ENCODE peak calls at places on chromosomes 12 and 14, in six cellular contexts. V is H1, T is GM23338, X is HCT116, O is stomach, A is suprapubic skin. H is an unnamed sample. For H3K4me1, the result is how much of the 10 kb centered on the place peaks cover.

GRCh38 chr14:98931911-98932310 is 340.1 kb downstream of the BCL11B start:
- DNase-seq in X (no peak), T (no peak), A (peak), O (peak), V (no peak), H (peak)

GRCh38 chr12:122072031-122072970 is 6.3 kb upstream of the MLXIP start:
- DNase-seq in O (peak), T (no peak), A (no peak), X (no peak), V (no peak), H (no peak)

GRCh38 chr12:125249932-125250331 is 184.7 kb downstream of the AACS start:
- DNase-seq in O (no peak), V (no peak), A (no peak), T (no peak), X (no peak), H (no peak)

GRCh38 chr14:41604793-41605534 is 1.7 kb upstream of the LRFN5 start:
- DNase-seq in O (no peak), X (no peak), T (peak), V (no peak), A (no peak), H (no peak)

GRCh38 chr14:102146423-102146822 is 6.7 kb downstream of the WDR20 start:
- DNase-seq in V (no peak), O (no peak), T (no peak), X (no peak), A (no peak), H (no peak)

GRCh38 chr12:131795688-131796410 is 32.3 kb upstream of the MMP17 start:
- DNase-seq in T (peak), X (no peak), O (no peak), A (no peak), V (peak), H (no peak)

GRCh38 chr12:92676710-92677109 is 26.1 kb upstream of the PLEKHG7 start:
- DNase-seq in O (no peak), T (no peak), X (no peak), V (no peak), A (no peak), H (no peak)

GRCh38 chr12:5511644-5512584 is 80.0 kb downstream of the NTF3 start:
- DNase-seq in V (peak), T (peak), O (no peak), X (peak), A (peak), H (peak)

GRCh38 chr14:61296707-61297502 is 15.8 kb upstream of the TMEM30B start:
- DNase-seq in V (no peak), A (no peak), T (peak), O (no peak), X (peak), H (no peak)

GRCh38 chr12:6352198-6353173 is 10.6 kb upstream of the TNFRSF1A start:
- DNase-seq in A (no peak), T (no peak), V (no peak), O (no peak), X (no peak), H (no peak)

GRCh38 chr12:91423336-91424050 is 240.9 kb upstream of the DCN start:
- DNase-seq in V (no peak), A (no peak), T (peak), X (no peak), O (no peak), H (no peak)

GRCh38 chr12:23473071-23473470 is 476.4 kb downstream of the SOX5 start:
- DNase-seq in V (no peak), T (no peak), A (no peak), X (no peak), O (no peak), H (no peak)

GRCh38 chr12:103138538-103138937 is 181.1 kb downstream of the ASCL1 start:
- DNase-seq in V (no peak), X (no peak), O (no peak), A (no peak), T (no peak), H (no peak)

GRCh38 chr12:42785944-42786343 is 196.4 kb upstream of the PRICKLE1 start:
- DNase-seq in A (no peak), V (no peak), O (no peak), T (no peak), X (no peak), H (no peak)

GRCh38 chr14:74508292-74508731 is 14.7 kb downstream of the ISCA2 start:
- DNase-seq in V (no peak), A (no peak), O (no peak), X (no peak), T (peak), H (no peak)

GRCh38 chr14:58216544-58216943 is 16.6 kb downstream of the ACTR10 start:
- DNase-seq in A (no peak), X (no peak), T (no peak), O (no peak), V (no peak), H (no peak)

GRCh38 chr12:24918596-24918995 is 30.3 kb downstream of the BCAT1 start:
- DNase-seq in T (no peak), X (no peak), A (no peak), O (no peak), V (no peak), H (no peak)

GRCh38 chr12:108681317-108681716 is 47.6 kb upstream of the SELPLG start:
- DNase-seq in T (no peak), O (no peak), A (no peak), X (no peak), V (no peak), H (no peak)

GRCh38 chr14:94062344-94062904 is 18.6 kb downstream of the DDX24 start:
- DNase-seq in V (no peak), O (no peak), X (no peak), A (no peak), T (no peak), H (no peak)

GRCh38 chr14:77869350-77869749 is 69.4 kb downstream of the ADCK1 start:
- DNase-seq in V (no peak), A (no peak), T (no peak), X (no peak), O (no peak), H (no peak)

GRCh38 chr12:26715232-26715631 is 117.8 kb downstream of the ITPR2 start:
- DNase-seq in A (no peak), O (no peak), X (no peak), V (no peak), T (no peak), H (no peak)

GRCh38 chr12:89326260-89327040 is 25.9 kb downstream of the DUSP6 start:
- DNase-seq in O (no peak), V (no peak), X (no peak), T (peak), A (no peak), H (no peak)

GRCh38 chr12:108193922-108194321 is 64.8 kb downstream of the WSCD2 start:
- DNase-seq in O (no peak), T (peak), X (peak), A (no peak), V (peak), H (no peak)

GRCh38 chr12:58443273-58443980 is 476.9 kb downstream of the LRIG3 start:
- DNase-seq in V (peak), T (peak), O (no peak), X (peak), A (no peak), H (peak)

GRCh38 chr14:62691613-62692489 is 353.4 kb downstream of the KCNH5 start:
- DNase-seq in A (no peak), T (no peak), X (no peak), O (peak), V (no peak), H (no peak)

GRCh38 chr12:89016970-89017778 is 335.1 kb downstream of the DUSP6 start:
- DNase-seq in V (peak), X (peak), O (no peak), T (peak), A (peak), H (no peak)

GRCh38 chr12:122874081-122874480 is 21.8 kb downstream of the VPS37B start:
- DNase-seq in O (peak), V (no peak), X (no peak), T (peak), A (no peak), H (no peak)

GRCh38 chr14:96217381-96217913 is 12.8 kb downstream of the BDKRB2 start:
- DNase-seq in O (no peak), A (no peak), V (no peak), T (no peak), X (no peak), H (no peak)

GRCh38 chr14:96216627-96217026 is 12.0 kb downstream of the BDKRB2 start:
- DNase-seq in X (no peak), V (no peak), A (no peak), T (no peak), O (no peak), H (no peak)

GRCh38 chr14:96212896-96213295 is 8.3 kb downstream of the BDKRB2 start:
- DNase-seq in A (no peak), X (no peak), V (no peak), T (no peak), O (no peak), H (no peak)

GRCh38 chr14:96213871-96214465 is 9.3 kb downstream of the BDKRB2 start:
- DNase-seq in T (no peak), O (no peak), X (no peak), V (no peak), A (no peak), H (no peak)

DNA sequence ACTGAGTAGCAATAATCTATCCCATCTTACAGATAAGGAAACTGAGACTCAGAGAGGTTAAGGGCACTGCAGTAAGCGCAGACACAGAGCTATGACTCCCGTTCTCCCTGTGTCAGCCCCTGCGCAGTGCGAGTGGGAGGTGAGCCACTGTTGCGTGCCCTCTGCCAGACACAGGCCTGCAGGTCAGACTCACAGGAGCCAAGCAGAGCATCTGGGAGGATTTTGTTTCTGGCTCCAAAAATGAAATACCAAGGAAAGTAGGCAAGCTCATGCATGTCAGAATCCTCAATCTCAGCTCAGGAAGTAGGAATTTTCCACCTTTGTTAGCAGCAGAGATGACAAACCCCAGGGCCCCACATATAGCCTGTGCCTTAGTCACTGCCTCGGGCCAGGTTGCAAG is 11.2 kb downstream of the BDKRB2 start:
- DNase-seq in V (no peak), O (no peak), A (no peak), T (no peak), X (no peak), H (no peak)
- H3K4me1 ChIP-seq in V (under half), O (under half), A (under half), T (under half), X (under half), H (under half)

GRCh38 chr14:37594238-37594915 is 672 bp downstream of the FOXA1 start:
- DNase-seq in A (no peak), T (peak), V (peak), O (peak), X (peak), H (peak)
- TF ChIP-seq CTCF in A (peak), T (peak), V (peak), O (peak), X (peak), H (peak)

DNA sequence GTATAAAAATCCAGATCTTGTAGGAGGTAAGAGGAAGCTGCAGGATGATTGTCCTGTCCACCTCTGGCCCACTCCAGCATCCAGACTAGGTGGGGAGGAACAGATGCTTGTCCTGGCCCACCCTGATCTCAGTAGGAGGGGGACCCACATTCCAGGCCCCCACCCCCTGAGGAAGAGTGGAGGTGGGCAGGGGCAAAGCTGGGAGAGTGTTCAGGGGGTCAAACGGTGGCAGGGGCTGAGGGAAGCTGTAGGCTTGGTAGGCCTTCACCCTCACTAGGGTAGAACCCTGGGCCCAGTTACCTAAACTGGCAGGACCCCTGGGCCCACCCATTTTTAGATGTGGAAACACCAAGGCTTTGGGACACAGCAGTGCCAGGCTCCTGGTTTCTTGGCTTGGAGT is 4.1 kb downstream of the SLC48A1 start:
- DNase-seq in V (no peak), A (no peak), X (no peak), T (no peak), O (no peak), H (no peak)
- TF ChIP-seq POLR2AphosphoS5 in V (no peak), A (no peak), X (no peak), T (no peak), O (no peak), H (no peak)

GRCh38 chr14:91317381-91318313 is 73.1 kb upstream of the GPR68 start:
- DNase-seq in O (peak), V (no peak), X (no peak), A (no peak), T (no peak), H (peak)
- H3K4me1 ChIP-seq in O (under half), V (under half), X (under half), A (under half), T (under half), H (under half)

GRCh38 chr12:82685721-82686222 is 934 bp upstream of the TMTC2 start:
- DNase-seq in V (peak), O (peak), A (peak), T (peak), X (peak), H (peak)

GRCh38 chr12:82688619-82689018 is 1.9 kb downstream of the TMTC2 start:
- DNase-seq in V (no peak), T (no peak), A (no peak), X (no peak), O (no peak), H (no peak)

GRCh38 chr12:82688035-82688501 is 1.4 kb downstream of the TMTC2 start:
- DNase-seq in X (no peak), T (no peak), V (no peak), A (no peak), O (no peak), H (no peak)

GRCh38 chr12:82686223-82687019 is at the start of gene TMTC2:
- DNase-seq in O (peak), V (peak), A (peak), T (peak), X (peak), H (peak)

DNA sequence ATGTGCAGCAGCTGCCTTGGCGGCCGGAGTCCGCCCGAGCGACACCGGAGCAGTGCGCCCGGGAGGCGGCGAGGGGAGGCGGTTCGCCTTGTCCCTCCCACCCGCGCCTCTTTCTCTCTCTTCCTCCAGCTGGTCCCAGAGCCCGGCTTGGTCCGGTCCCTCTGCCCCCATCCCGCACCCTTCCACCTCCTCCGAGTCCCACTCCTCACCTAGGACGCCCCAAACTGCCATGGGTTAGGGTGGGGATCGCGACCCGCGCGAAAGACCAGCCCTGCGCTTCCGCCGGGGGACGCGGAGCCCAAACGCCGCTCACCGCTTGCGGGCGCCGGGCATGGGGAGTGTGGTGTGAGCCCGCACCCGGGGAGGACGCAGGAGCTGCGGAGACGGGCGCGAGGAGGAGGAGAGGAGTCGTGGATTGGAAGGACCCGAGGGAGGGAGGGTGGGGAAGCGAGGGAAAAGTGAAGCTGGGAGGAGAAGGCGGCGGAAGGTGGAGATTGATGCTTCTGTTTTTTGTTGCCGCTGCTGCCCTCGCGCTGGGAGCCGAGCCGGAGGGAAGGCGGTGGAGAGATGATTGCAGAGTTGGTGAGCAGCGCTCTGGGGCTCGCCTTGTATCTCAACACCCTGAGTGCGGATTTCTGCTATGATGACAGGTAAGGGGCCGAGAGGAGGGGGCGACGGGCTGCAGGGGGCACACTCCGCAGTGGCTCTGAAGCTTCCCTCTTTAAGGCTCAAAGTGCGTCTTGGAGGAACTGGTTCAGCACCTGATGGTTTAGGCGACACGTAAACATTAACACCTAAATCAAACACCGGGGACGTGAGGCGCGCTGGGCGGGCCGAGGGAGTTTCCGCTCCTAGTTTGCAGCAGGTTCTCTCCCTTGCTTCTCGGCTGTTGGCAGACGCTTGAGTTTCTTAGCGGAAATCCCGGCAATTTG is 580 bp downstream of the TMTC2 start:
- DNase-seq in O (peak), X (peak), V (peak), A (peak), T (peak), H (peak)
- TF ChIP-seq CTCF in O (no peak), X (no peak), V (peak), A (no peak), T (no peak), H (no peak)

DNA sequence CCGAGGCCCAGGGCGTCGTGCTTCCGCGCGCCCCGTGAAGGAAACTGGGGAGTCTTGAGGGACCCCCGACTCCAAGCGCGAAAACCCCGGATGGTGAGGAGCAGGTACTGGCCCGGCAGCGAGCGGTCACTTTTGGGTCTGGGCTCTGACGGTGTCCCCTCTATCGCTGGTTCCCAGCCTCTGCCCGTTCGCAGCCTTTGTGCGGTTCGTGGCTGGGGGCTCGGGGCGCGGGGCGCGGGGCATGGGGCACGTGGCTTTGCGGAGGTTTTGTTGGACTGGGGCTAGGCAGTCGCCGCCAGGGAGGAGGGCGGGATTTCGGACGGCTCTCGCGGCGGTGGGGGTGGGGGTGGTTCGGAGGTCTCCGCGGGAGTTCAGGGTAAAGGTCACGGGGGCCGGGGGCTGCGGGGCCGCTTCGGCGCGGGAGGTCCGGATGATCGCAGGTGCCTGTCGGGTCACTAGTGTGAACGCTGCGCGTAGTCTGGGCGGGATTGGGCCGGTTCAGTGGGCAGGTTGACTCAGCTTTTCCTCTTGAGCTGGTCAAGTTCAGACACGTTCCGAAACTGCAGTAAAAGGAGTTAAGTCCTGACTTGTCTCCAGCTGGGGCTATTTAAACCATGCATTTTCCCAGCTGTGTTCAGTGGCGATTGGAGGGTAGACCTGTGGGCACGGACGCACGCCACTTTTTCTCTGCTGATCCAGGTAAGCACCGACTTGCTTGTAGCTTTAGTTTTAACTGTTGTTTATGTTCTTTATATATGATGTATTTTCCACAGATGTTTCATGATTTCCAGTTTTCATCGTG is 612 bp downstream of the MDM2 start:
- DNase-seq in T (peak), A (peak), X (peak), O (peak), V (peak), H (peak)
- TF ChIP-seq POLR2AphosphoS5 in T (peak), A (peak), X (peak), O (peak), V (peak), H (peak)

DNA sequence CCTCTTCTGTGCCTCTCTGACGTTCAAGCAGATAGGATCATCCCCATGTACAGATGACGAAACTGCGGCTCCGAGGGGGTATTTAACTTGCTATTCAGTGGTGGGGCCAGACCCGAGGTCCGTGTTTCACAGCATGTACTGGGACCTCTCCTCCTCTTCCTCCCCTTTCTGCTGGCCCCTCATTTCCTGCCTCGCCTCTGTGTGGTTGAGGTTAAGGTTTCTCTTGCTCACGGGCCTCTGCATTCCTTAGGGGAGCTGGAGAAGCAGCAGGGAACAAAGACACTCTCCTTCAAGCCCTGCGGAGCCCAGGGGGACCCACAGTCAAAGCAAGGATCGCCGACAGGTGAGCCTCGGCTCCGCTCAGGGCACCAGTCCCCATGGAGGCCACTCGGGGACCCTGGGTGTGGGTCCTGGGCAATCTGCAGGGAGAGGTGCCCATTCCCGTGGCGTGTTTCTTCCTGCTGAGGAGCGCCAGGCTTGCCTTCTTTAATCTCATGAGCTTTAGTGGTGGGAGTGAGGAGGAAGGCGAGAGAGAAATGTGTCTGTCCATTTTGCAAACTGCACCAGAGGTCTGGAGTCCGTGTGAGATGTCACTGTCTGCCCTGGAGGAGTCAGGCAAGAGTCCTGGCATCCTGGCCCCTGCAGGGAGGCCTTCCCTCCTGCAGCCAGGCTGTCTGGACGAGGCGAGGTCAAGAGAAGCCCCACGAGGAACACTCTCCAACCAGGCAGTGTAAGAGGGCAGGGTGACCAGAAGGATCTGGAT is 45.0 kb downstream of the SLC6A12 start:
- DNase-seq in T (peak), X (no peak), A (no peak), O (no peak), V (no peak), H (no peak)
- H3K4me1 ChIP-seq in T (under half), X (under half), A (under half), O (under half), V (under half), H (under half)

GRCh38 chr14:43898709-43899108 is 608.4 kb downstream of the FSCB start:
- DNase-seq in T (peak), O (no peak), X (no peak), V (no peak), A (no peak), H (no peak)
- TF ChIP-seq CTCF in T (peak), O (no peak), X (no peak), V (peak), A (no peak), H (no peak)

GRCh38 chr12:49748306-49748705 is 6.9 kb downstream of the TMBIM6 start:
- DNase-seq in X (no peak), A (no peak), V (no peak), O (no peak), T (no peak), H (no peak)

GRCh38 chr12:49750994-49751393 is 9.6 kb downstream of the TMBIM6 start:
- DNase-seq in V (no peak), A (no peak), X (no peak), O (no peak), T (no peak), H (no peak)

GRCh38 chr12:49748800-49749199 is 7.4 kb downstream of the TMBIM6 start:
- DNase-seq in X (no peak), V (no peak), O (no peak), A (no peak), T (no peak), H (no peak)

GRCh38 chr12:49744363-49744885 is 3.1 kb downstream of the TMBIM6 start:
- DNase-seq in A (no peak), T (no peak), V (no peak), X (no peak), O (no peak), H (no peak)

GRCh38 chr12:49750027-49750977 is 8.9 kb downstream of the TMBIM6 start:
- DNase-seq in V (no peak), T (peak), O (no peak), X (peak), A (no peak), H (no peak)
- TF ChIP-seq POLR2AphosphoS5 in V (no peak), T (no peak), O (peak), X (no peak), A (no peak), H (no peak)